ENCODE peak calls at places on chromosomes 6 and 20, in five cellular contexts. F is osteoblast, N is body of pancreas, P is heart right ventricle, D is Peyer's patch. M is an unnamed sample.
A peak's percentile ranks its signal among the peaks of the same experiment; 100 is the strongest.

GRCh38 chr6:46781478-46782378 is 11.5 kb upstream of the MEP1A start:
- DNase-seq in F (peak; percentile 52), P (peak; percentile 63), N (peak; percentile 58), D (no peak), M (no peak)

GRCh38 chr6:53312355-53312754 is 36.4 kb downstream of the ELOVL5 start:
- DNase-seq in N (no peak), P (no peak), F (no peak), D (no peak), M (no peak)

GRCh38 chr20:44594730-44595129 is 12.4 kb downstream of the PKIG start:
- DNase-seq in P (peak; percentile 57), N (no peak), F (peak; percentile 59), D (no peak), M (peak; percentile 55)

GRCh38 chr6:118594877-118595276 is 46.8 kb downstream of the PLN start:
- DNase-seq in F (no peak), P (no peak), D (no peak), N (no peak), M (no peak)

GRCh38 chr20:10917826-10918225 is 244.0 kb upstream of the JAG1 start:
- DNase-seq in P (no peak), N (no peak), D (no peak), F (no peak), M (no peak)

GRCh38 chr6:149566372-149567193 is at the start of gene GINM1:
- DNase-seq in F (peak; percentile 90), P (peak; percentile 34), N (peak; percentile 61), D (peak; percentile 76), M (peak; percentile 65)

GRCh38 chr20:46001498-46001897 is 7.2 kb upstream of the MMP9 start:
- DNase-seq in P (no peak), N (no peak), D (peak; percentile 16), F (no peak), M (peak; percentile 54)

GRCh38 chr6:100726741-100727140 is 154.4 kb downstream of the ASCC3 start:
- DNase-seq in D (no peak), N (no peak), F (no peak), P (no peak), M (no peak)

GRCh38 chr6:44250067-44250717 is 3.3 kb downstream of the HSP90AB1 start:
- DNase-seq in P (no peak), F (no peak), N (no peak), D (no peak), M (no peak)

GRCh38 chr6:3294396-3294795 is 35.6 kb downstream of the PSMG4 start:
- DNase-seq in D (peak; percentile 11), P (no peak), N (no peak), F (peak; percentile 8), M (no peak)

GRCh38 chr6:36963451-36964290 is 9.1 kb downstream of the PI16 start:
- DNase-seq in P (no peak), F (peak; percentile 81), D (peak; percentile 39), N (no peak), M (no peak)

GRCh38 chr6:115986026-115986425 is 74.7 kb downstream of the FRK start:
- DNase-seq in N (no peak), F (no peak), P (no peak), D (no peak), M (no peak)

GRCh38 chr6:154614641-154615040 is 104.2 kb upstream of the CNKSR3 start:
- DNase-seq in F (no peak), P (no peak), D (no peak), N (no peak), M (no peak)

GRCh38 chr20:44187054-44187762 is at the start of gene JPH2:
- DNase-seq in F (peak; percentile 91), P (peak; percentile 84), N (peak; percentile 15), D (peak; percentile 67), M (peak; percentile 99)

GRCh38 chr20:46014517-46015396 is 6.0 kb downstream of the MMP9 start:
- DNase-seq in D (no peak), F (no peak), N (no peak), P (no peak), M (no peak)

GRCh38 chr20:32991386-32991785 is 12.8 kb downstream of the SUN5 start:
- DNase-seq in P (no peak), D (no peak), N (no peak), F (no peak), M (peak; percentile 54)

GRCh38 chr20:20360464-20360863 is 7.4 kb upstream of the INSM1 start:
- DNase-seq in D (no peak), N (peak; percentile 44), F (peak; percentile 94), P (peak; percentile 26), M (no peak)

GRCh38 chr20:6780414-6780813 is 12.9 kb downstream of the BMP2 start:
- DNase-seq in D (no peak), N (no peak), F (no peak), P (no peak), M (no peak)

GRCh38 chr6:43900560-43901329 is 130.7 kb downstream of the VEGFA start:
- DNase-seq in D (peak; percentile 26), F (peak; percentile 26), P (no peak), N (no peak), M (no peak)

GRCh38 chr6:108434222-108434621 is 126.5 kb upstream of the FOXO3 start:
- DNase-seq in P (no peak), D (no peak), F (no peak), N (no peak), M (no peak)

GRCh38 chr6:99548706-99549105 is 19.8 kb downstream of the CCNC start:
- DNase-seq in F (no peak), N (no peak), P (no peak), D (no peak), M (no peak)

GRCh38 chr6:47520282-47520681 is 42.7 kb downstream of the CD2AP start:
- DNase-seq in D (peak; percentile 73), N (no peak), F (no peak), P (no peak), M (no peak)

GRCh38 chr6:144395014-144395413 is 109.9 kb downstream of the UTRN start:
- DNase-seq in D (no peak), N (no peak), F (no peak), P (no peak), M (no peak)

GRCh38 chr6:30568245-30568644 is 3.0 kb upstream of the ABCF1 start:
- DNase-seq in P (no peak), F (no peak), N (no peak), D (no peak), M (no peak)

GRCh38 chr6:113879186-113880096 is 22.3 kb downstream of the MARCKS start:
- DNase-seq in F (no peak), N (peak; percentile 63), D (no peak), P (peak; percentile 54), M (no peak)

GRCh38 chr6:97282238-97282725 is 734 bp downstream of the MMS22L start:
- DNase-seq in P (no peak), F (peak; percentile 34), D (no peak), N (no peak), M (no peak)

GRCh38 chr6:149851461-149851860 is 12.7 kb downstream of the LRP11 start:
- DNase-seq in P (no peak), N (no peak), F (no peak), D (no peak), M (no peak)

GRCh38 chr6:7126759-7127158 is 19.0 kb downstream of the RREB1 start:
- DNase-seq in P (no peak), F (no peak), D (no peak), N (no peak), M (no peak)

GRCh38 chr6:14706378-14706929 is 539.4 kb upstream of the JARID2 start:
- DNase-seq in F (peak; percentile 89), P (peak; percentile 93), D (no peak), N (peak; percentile 18), M (peak; percentile 71)

GRCh38 chr6:131103296-131103695 is 32.0 kb upstream of the AKAP7 start:
- DNase-seq in P (no peak), D (no peak), F (no peak), N (no peak), M (no peak)

GRCh38 chr20:17873410-17874270 is 95.0 kb downstream of the SNX5 start:
- DNase-seq in P (peak; percentile 80), N (peak; percentile 92), D (peak; percentile 91), F (peak; percentile 93), M (no peak)

GRCh38 chr6:26131618-26132017 is 44.4 kb downstream of the HFE start:
- DNase-seq in P (no peak), F (no peak), N (no peak), D (no peak), M (no peak)

GRCh38 chr6:63819831-63820230 is 184.2 kb downstream of the PHF3 start:
- DNase-seq in N (no peak), P (no peak), F (no peak), D (no peak), M (no peak)

GRCh38 chr20:62908971-62909791 is 17.1 kb downstream of the DIDO1 start:
- DNase-seq in N (no peak), P (no peak), D (peak; percentile 22), F (peak; percentile 73), M (peak; percentile 78)

GRCh38 chr6:85449818-85450577 is at the start of gene NT5E:
- DNase-seq in F (peak; percentile 87), D (peak; percentile 86), N (peak; percentile 43), P (peak; percentile 58), M (peak; percentile 78)

GRCh38 chr20:61864481-61864880 is 201.2 kb downstream of the TAF4 start:
- DNase-seq in D (no peak), P (no peak), N (no peak), F (no peak), M (no peak)
- TF ChIP-seq CTCF in D (no peak), P (no peak), N (no peak), F (no peak), M (no peak)

GRCh38 chr6:138160329-138161117 is 1.2 kb upstream of the ARFGEF3 start:
- DNase-seq in F (peak; percentile 84), P (no peak), N (no peak), D (no peak), M (no peak)
- H3K27me3 ChIP-seq in F (peaks cover 58% of the 10 kb centered on the region), P (no peaks in the 10 kb centered on the region), N (no peaks in the 10 kb centered on the region), D (no peaks in the 10 kb centered on the region), M (peaks cover 16% of the 10 kb centered on the region)

DNA sequence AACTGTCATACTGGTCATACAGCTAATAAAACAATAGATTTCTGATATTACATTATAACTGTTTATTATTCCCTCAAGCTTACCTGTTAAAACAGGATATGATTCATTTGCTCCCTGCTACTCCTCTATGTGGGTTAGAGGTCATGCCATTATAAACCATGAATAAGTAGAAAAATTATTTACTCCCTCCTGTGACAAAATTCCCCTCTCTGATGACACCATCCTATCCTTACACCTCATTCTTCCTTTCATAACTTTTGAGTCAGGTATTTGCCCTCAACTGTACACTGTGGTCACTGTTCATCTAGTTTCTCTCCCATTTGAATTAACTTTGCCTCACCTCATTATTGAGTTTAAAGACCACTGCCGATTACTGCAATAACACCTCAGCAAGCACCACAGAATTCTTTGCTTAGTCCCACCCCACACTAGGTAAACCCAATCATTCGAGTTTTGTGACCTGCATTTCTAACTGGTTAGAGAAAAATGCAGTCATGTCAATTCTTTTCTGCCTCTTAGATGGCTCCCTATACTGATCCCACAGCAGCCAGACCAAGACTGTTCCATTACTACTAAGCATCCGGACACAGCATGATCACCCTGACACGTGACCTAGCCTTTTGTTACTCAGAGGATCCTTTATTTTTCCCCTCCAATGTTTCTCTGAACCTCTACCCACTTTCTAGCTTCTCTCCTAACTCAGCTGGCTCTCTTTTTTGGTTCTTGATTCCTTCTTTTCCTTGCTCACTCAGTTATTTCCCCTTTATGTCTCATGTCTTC is 88.1 kb downstream of the PDE10A start:
- DNase-seq in N (no peak), D (no peak), F (no peak), P (no peak), M (no peak)
- H3K4me1 ChIP-seq in N (peaks cover 15% of the 10 kb centered on the region), D (no peaks in the 10 kb centered on the region), F (peaks cover 15% of the 10 kb centered on the region), P (no peaks in the 10 kb centered on the region), M (peaks cover 21% of the 10 kb centered on the region)

DNA sequence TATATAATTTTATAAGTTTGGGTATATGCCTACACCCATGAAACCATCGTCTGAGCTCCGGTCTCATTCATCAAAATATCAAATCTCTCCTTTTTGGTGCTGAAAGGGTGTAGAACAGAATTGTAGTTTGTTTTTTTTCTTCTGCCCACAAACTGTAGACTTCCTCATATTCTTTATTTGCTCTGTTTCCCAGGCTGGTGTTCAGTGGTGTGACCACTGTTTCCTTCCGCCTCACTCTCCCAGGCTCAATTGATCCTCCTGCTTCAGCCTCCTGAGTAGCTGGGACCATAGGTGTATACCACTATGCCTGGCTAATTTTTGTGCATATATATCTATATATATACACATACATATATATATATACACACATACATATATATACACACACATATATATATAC is 139.6 kb upstream of the HCRTR2 start:
- DNase-seq in P (no peak), F (no peak), N (no peak), D (no peak), M (no peak)
- TF ChIP-seq CTCF in P (no peak), F (no peak), N (no peak), D (no peak), M (no peak)

M was measured in RWPE2.